ENCODE peak calls at places on chromosomes 7 and 10, in ten cellular contexts. S is cardiac muscle cell; P is keratinocyte; E is heart right ventricle; K is psoas muscle; X is fibroblast of lung; M is fibroblast of villous mesenchyme; T is CD8-positive, alpha-beta T cell; D is PC-9; U is colonic mucosa. G is an unnamed sample.

GRCh38 chr10:113006656-113007342 is 56.8 kb downstream of the TCF7L2 start:
- DNase-seq in S (no peak), D (no peak), T (no peak), X (no peak), P (no peak), M (no peak), E (no peak), K (no peak), U (no peak), G (no peak)

GRCh38 chr10:69334258-69335062 is 56.2 kb downstream of the HK1 start:
- DNase-seq in K (no peak), E (no peak), P (no peak), S (no peak), D (peak), U (no peak), X (peak), M (peak), T (no peak), G (no peak)

GRCh38 chr7:459584-460373 is 59.9 kb downstream of the PDGFA start:
- DNase-seq in S (no peak), E (no peak), D (no peak), K (peak), P (no peak), M (no peak), T (no peak), U (no peak), X (no peak), G (no peak)

GRCh38 chr10:90966146-90966545 is 45.3 kb upstream of the ANKRD1 start:
- DNase-seq in T (no peak), K (no peak), U (no peak), X (no peak), D (no peak), S (no peak), P (no peak), E (no peak), M (no peak), G (no peak)

GRCh38 chr7:131726680-131727079 is 170.3 kb upstream of the PODXL start:
- DNase-seq in T (no peak), K (no peak), D (no peak), U (no peak), P (no peak), X (no peak), M (no peak), S (no peak), E (no peak), G (no peak)

GRCh38 chr7:101618916-101619315 is 10.2 kb downstream of the MYL10 start:
- DNase-seq in K (no peak), E (no peak), P (no peak), S (no peak), T (no peak), M (peak), D (no peak), U (no peak), X (peak), G (no peak)

GRCh38 chr10:82942572-82943091 is 1067.6 kb downstream of the NRG3 start:
- DNase-seq in S (peak), K (peak), E (no peak), P (no peak), D (no peak), X (peak), T (no peak), U (no peak), M (peak), G (no peak)

GRCh38 chr10:114471906-114472873 is 67.9 kb upstream of the AFAP1L2 start:
- DNase-seq in E (no peak), X (no peak), K (no peak), D (no peak), U (peak), T (no peak), S (no peak), M (no peak), P (no peak), G (peak)

GRCh38 chr7:114539575-114539974 is 125.0 kb downstream of the FOXP2 start:
- DNase-seq in T (no peak), X (no peak), K (no peak), E (no peak), P (no peak), M (peak), S (peak), D (no peak), U (peak), G (no peak)

GRCh38 chr10:103676851-103677417 is 178.4 kb downstream of the SH3PXD2A start:
- DNase-seq in E (no peak), U (no peak), S (peak), X (peak), D (no peak), T (no peak), K (peak), M (peak), P (no peak), G (no peak)

GRCh38 chr10:23786594-23786993 is 347.7 kb downstream of the OTUD1 start:
- DNase-seq in X (no peak), U (no peak), T (no peak), D (no peak), E (no peak), K (no peak), M (no peak), S (no peak), P (no peak), G (no peak)

GRCh38 chr10:29315814-29316213 is 26.9 kb downstream of the LYZL1 start:
- DNase-seq in X (no peak), U (no peak), S (no peak), T (no peak), P (no peak), M (no peak), D (no peak), E (no peak), K (no peak), G (no peak)

GRCh38 chr10:47362199-47362598 is 14.0 kb downstream of the RBP3 start:
- DNase-seq in E (no peak), K (peak), D (peak), U (no peak), X (no peak), S (no peak), P (no peak), M (no peak), T (no peak), G (no peak)
- H3K4me3 ChIP-seq in E (no peak), K (no peak), D (no peak), U (no peak), X (no peak), S (no peak), P (no peak), M (no peak), T (no peak), G (no peak)

GRCh38 chr7:134902058-134902457 is 84.2 kb upstream of the AGBL3 start:
- DNase-seq in E (no peak), D (no peak), T (no peak), P (no peak), S (peak), U (no peak), X (no peak), K (no peak), M (no peak), G (no peak)
- TF ChIP-seq CTCF in E (no peak), D (no peak), T (no peak), P (no peak), S (no peak), U (no peak), X (no peak), K (no peak), M (no peak), G (no peak)

DNA sequence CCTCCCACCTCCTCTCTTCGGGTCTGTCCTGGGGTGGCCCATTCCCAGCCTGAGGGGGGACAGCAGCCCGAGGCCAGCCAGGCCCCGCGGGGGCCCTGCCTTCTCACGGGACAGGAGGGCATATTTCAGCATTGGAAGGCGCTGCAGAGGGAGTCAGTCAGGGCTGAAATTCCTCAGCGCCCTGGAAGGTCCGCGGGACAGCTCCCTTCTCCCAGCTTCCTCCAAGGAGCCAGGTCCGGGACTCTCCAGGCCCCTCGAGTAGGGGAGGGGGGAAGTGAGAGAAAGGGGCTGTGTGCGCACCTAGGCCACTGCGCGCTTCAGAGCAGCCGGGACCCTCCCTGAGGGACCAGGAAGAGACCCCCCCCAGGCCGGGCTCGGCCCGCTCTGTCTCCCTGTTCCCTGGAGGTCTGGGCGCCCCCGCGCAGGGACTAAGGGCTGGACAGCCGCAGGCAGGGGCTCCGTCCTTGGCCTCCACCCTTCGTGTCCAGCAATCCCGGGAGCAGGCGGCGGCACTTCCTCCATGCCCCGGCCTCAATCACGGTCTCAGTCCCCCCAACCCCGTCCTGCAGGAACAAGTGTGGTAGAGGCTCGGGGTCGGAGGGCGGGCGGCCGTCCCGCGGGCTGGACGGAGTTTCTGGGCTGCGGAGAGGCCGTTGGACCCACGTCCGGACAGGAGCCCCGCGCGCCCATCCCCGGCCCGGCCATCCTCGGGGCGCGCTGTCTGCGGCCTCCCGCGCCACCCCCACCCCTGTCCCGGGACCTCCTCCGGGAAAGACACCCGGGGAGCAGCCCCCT is 6.0 kb upstream of the ELFN1 start:
- DNase-seq in P (no peak), U (no peak), E (no peak), K (peak), T (no peak), D (no peak), S (no peak), X (no peak), M (no peak), G (no peak)
- H3K4me3 ChIP-seq in P (no peak), U (no peak), E (peak), K (peak), T (no peak), D (no peak), S (peak), X (peak), M (no peak), G (no peak)

DNA sequence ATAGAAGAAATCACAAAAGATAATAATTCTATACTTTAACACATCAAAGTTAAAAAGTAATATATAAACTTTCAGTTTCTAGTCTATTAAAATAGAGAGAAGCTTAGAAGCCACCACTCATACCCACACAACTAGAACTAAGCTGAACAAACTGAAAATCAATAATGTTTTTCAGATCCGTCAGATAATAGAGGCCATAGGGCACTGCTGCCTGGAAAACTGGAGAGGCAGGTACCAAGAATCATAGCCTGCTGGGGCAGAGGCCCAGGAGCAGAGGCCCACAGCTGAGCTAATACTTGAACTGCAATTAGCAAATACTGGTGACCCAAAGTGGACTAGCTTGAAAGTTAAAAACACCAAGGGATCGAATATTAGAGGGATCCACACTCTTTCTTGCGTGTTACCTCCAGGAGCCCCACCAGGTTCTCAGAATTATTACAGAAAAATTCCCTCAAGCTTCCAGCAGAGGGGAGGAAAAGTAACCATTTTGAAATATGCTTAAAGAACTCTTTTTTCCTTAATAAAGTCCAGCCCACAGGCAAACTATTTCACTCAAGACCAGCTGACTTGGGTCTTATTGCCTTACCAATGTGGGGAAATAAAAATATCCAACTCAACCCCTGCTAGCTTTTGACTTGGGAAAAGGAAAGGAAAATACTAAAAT is 774.1 kb upstream of the IGFBP3 start:
- DNase-seq in E (no peak), T (no peak), U (no peak), P (no peak), D (peak), M (no peak), X (no peak), S (no peak), K (no peak), G (peak)
- TF ChIP-seq CTCF in E (no peak), T (no peak), U (no peak), P (no peak), D (no peak), M (peak), X (peak), S (no peak), K (no peak), G (no peak)

GRCh38 chr7:44461387-44461786 is 29.1 kb downstream of the NUDCD3 start:
- DNase-seq in S (peak), E (no peak), U (no peak), T (no peak), M (peak), K (no peak), D (no peak), X (peak), P (no peak), G (no peak)
- H3K4me3 ChIP-seq in S (no peak), E (no peak), U (no peak), T (peak), M (no peak), K (no peak), D (no peak), X (no peak), P (no peak), G (no peak)

GRCh38 chr10:78972947-78973900 is 95.5 kb upstream of the ZMIZ1 start:
- DNase-seq in U (peak), X (peak), M (peak), E (peak), T (peak), K (peak), D (peak), S (peak), P (no peak), G (peak)

GRCh38 chr10:78973901-78974408 is 94.8 kb upstream of the ZMIZ1 start:
- DNase-seq in K (peak), X (peak), D (peak), P (no peak), M (peak), S (peak), E (peak), T (peak), U (peak), G (peak)

GRCh38 chr10:78972160-78972946 is 96.4 kb upstream of the ZMIZ1 start:
- DNase-seq in X (peak), K (peak), M (peak), D (peak), P (no peak), T (no peak), U (peak), E (peak), S (peak), G (no peak)

GRCh38 chr10:78976825-78977760 is 91.7 kb upstream of the ZMIZ1 start:
- DNase-seq in S (no peak), M (no peak), E (no peak), T (no peak), D (no peak), X (no peak), U (no peak), K (peak), P (no peak), G (no peak)

DNA sequence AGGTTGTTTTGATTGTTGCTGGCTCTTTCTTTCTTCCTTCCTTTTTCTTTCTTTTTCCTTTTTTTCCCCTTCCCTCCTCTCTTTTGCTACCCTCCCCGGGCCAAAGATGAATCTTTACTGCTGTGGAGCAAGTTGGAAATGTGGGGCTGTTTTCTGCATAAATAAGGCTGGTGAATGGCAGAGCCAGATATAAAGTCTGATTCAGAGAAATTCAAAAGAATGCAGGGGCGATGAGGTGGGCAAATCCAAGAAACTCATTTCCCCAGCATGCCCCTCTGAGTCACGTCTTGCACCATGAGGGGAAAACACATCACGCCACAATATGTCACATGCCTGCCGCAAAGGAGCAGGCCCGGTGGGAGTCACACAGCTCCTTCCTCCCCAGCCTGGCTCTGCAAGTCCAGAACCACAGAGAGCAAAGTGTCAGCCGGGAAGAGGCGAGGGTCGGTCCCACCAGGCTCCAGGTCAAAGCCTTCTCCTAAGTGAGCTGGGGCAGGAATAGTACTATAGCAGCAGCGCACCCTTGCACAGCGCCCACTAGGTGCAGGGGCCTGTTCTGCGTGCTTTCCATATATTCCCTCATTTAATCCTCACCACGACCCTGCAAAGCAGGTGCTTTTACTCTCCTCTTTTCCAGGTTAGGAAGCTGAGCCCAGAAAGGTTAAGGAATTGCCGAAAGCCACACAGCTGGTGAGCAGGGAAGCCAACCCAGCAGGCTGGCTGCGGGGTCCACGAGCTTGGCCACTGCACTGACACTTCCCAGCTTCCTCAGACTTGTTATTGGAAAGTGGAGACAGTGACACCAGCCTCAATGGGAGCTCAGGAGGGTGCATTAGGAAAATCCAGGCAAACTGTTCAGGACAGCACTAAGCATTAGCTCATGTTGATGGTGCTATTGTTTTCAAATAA is 94.1 kb upstream of the ZMIZ1 start:
- DNase-seq in S (peak), X (peak), M (peak), K (peak), E (peak), P (no peak), T (peak), D (peak), U (peak), G (peak)
- TF ChIP-seq CTCF in S (peak), X (peak), M (peak), K (peak), E (peak), P (peak), T (peak), D (peak), U (peak), G (peak)

GRCh38 chr7:134419085-134419484 is 39.8 kb downstream of the AKR1B1 start:
- DNase-seq in X (no peak), P (no peak), T (no peak), D (no peak), E (no peak), K (no peak), U (peak), S (no peak), M (no peak), G (no peak)

GRCh38 chr7:134422646-134423045 is 36.3 kb downstream of the AKR1B1 start:
- DNase-seq in K (no peak), E (no peak), X (no peak), M (no peak), U (no peak), T (no peak), D (no peak), S (no peak), P (no peak), G (no peak)

GRCh38 chr7:134421998-134422397 is 36.9 kb downstream of the AKR1B1 start:
- DNase-seq in P (no peak), M (no peak), T (no peak), X (no peak), D (no peak), E (no peak), S (no peak), U (no peak), K (no peak), G (no peak)

GRCh38 chr7:134419875-134420274 is 39.0 kb downstream of the AKR1B1 start:
- DNase-seq in K (no peak), P (no peak), S (no peak), T (no peak), U (no peak), X (no peak), M (no peak), D (no peak), E (no peak), G (no peak)

GRCh38 chr7:134420509-134421125 is 38.3 kb downstream of the AKR1B1 start:
- DNase-seq in K (no peak), X (peak), U (peak), S (peak), P (no peak), M (peak), T (no peak), D (no peak), E (no peak), G (peak)
- H3K4me3 ChIP-seq in K (no peak), X (no peak), U (no peak), S (no peak), P (no peak), M (no peak), T (no peak), D (no peak), E (no peak), G (no peak)

GRCh38 chr10:75111367-75111905 is at the start of gene SAMD8:
- DNase-seq in S (peak), D (peak), M (peak), P (peak), E (peak), K (peak), T (peak), U (peak), X (peak), G (no peak)
- TF ChIP-seq CTCF in S (peak), D (peak), M (peak), P (no peak), E (peak), K (peak), T (no peak), U (peak), X (no peak), G (no peak)

GRCh38 chr7:28165971-28166955 is 14.3 kb downstream of the JAZF1 start:
- DNase-seq in T (no peak), P (no peak), X (peak), E (no peak), M (peak), U (no peak), S (peak), D (peak), K (no peak), G (no peak)
- H3K4me3 ChIP-seq in T (no peak), P (no peak), X (no peak), E (no peak), M (no peak), U (no peak), S (no peak), D (no peak), K (no peak), G (no peak)

G was measured in LNCaP clone FGC.